ENCODE peak calls at places on chromosomes 4 and X, in ten cellular contexts. Q is ovary; S is CD8-positive, alpha-beta T cell; R is mammary epithelial cell; Z is breast epithelium; L is fibroblast of lung; H is aorta; O is tibial artery; I is lower lobe of right lung; G is GM23338. A is an unnamed sample. For H3K36me3, the result is how much of the 10 kb centered on the place peaks cover.

GRCh38 chr4:60314367-60314766 is 885.8 kb upstream of the ADGRL3 start:
- DNase-seq in O (no peak), L (peak), R (no peak), Z (no peak), S (no peak), Q (no peak), I (no peak), H (no peak), G (peak), A (no peak)

GRCh38 chr4:4839471-4839810 is 20.0 kb upstream of the MSX1 start:
- DNase-seq in H (no peak), R (no peak), I (no peak), S (no peak), O (no peak), Z (no peak), L (no peak), Q (no peak), G (no peak), A (no peak)

GRCh38 chr4:79958511-79959264 is 114.3 kb downstream of the ANTXR2 start:
- DNase-seq in R (no peak), G (no peak), Q (no peak), H (no peak), L (no peak), S (no peak), Z (no peak), O (no peak), I (no peak), A (no peak)

GRCh38 chrX:122771933-122772332 is 412.1 kb upstream of the GRIA3 start:
- DNase-seq in R (no peak), Q (no peak), O (no peak), S (no peak), G (no peak), H (no peak), Z (no peak), L (no peak), I (no peak), A (no peak)

GRCh38 chr4:53478671-53479456 is 101.4 kb downstream of the FIP1L1 start:
- DNase-seq in R (peak), Z (no peak), O (no peak), S (no peak), L (peak), G (no peak), Q (no peak), I (no peak), H (peak), A (peak)

GRCh38 chrX:54540289-54540688 is 10.3 kb downstream of the GNL3L start:
- DNase-seq in Z (no peak), Q (no peak), I (no peak), G (peak), R (no peak), O (no peak), H (no peak), L (peak), S (no peak), A (peak)

GRCh38 chr4:182206266-182206665 is 36.9 kb upstream of the TENM3 start:
- DNase-seq in Q (no peak), R (no peak), Z (no peak), H (no peak), G (peak), O (no peak), S (no peak), I (no peak), L (no peak), A (no peak)

GRCh38 chr4:95601342-95601741 is 52.6 kb upstream of the UNC5C start:
- DNase-seq in Q (no peak), I (no peak), H (no peak), Z (no peak), S (no peak), O (no peak), R (no peak), G (no peak), L (no peak), A (no peak)

GRCh38 chr4:186839122-186840037 is 115.7 kb upstream of the FAT1 start:
- DNase-seq in H (peak), S (no peak), O (peak), R (peak), I (no peak), L (peak), Q (peak), Z (no peak), G (no peak), A (peak)

GRCh38 chr4:186840771-186841301 is 117.2 kb upstream of the FAT1 start:
- DNase-seq in G (no peak), O (peak), Q (peak), L (no peak), Z (no peak), H (peak), R (no peak), S (no peak), I (no peak), A (peak)

GRCh38 chr4:186844059-186844681 is 120.5 kb upstream of the FAT1 start:
- DNase-seq in I (no peak), L (peak), Q (no peak), O (peak), Z (no peak), R (no peak), H (no peak), G (no peak), S (no peak), A (peak)

GRCh38 chr4:186838295-186838694 is 114.6 kb upstream of the FAT1 start:
- DNase-seq in I (no peak), G (no peak), S (no peak), O (no peak), R (no peak), L (no peak), Q (no peak), H (no peak), Z (no peak), A (no peak)

GRCh38 chr4:186840222-186840701 is 116.6 kb upstream of the FAT1 start:
- DNase-seq in G (no peak), O (peak), Z (no peak), S (no peak), R (no peak), L (peak), H (peak), Q (peak), I (no peak), A (peak)
- H3K4me3 ChIP-seq in G (no peak), O (peak), Z (peak), S (no peak), R (no peak), L (peak), H (no peak), Q (no peak), I (peak), A (peak)

GRCh38 chrX:25130619-25131018 is 114.9 kb upstream of the ARX start:
- DNase-seq in L (no peak), O (no peak), S (no peak), Q (no peak), R (no peak), I (no peak), H (no peak), G (peak), Z (no peak), A (no peak)
- H3K36me3 ChIP-seq in L (under half), O (under half), S (under half), Q (under half), R (under half), I (under half), H (under half), G (under half), Z (under half), A (under half)

DNA sequence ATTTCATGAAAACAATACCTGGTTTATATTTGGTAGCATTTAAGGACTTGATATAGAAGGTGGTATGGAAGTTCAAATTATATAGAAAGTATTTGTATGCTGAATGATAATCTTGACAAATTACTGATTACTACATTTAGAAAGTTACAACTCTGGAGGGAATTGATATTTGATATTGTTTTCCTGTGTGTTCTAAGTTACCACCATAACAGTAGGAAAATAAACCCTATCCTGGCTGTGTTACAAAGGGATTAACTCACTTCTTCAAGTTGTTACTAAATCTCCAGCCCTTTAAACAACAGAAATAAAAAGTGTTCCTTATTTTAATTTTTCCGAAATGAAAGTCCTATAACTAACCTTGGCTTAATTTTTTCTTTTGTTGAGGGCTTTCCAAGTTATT is 36.6 kb downstream of the FHL1 start:
- DNase-seq in Q (no peak), I (no peak), L (no peak), Z (no peak), G (no peak), O (no peak), H (no peak), R (no peak), S (no peak), A (no peak)
- H3K4me3 ChIP-seq in Q (no peak), I (no peak), L (no peak), Z (no peak), G (no peak), O (no peak), H (no peak), R (no peak), S (no peak), A (no peak)

GRCh38 chrX:46577116-46578005 is 3.8 kb downstream of the CHST7 start:
- DNase-seq in Z (no peak), H (no peak), G (no peak), S (no peak), L (peak), O (no peak), R (peak), I (no peak), Q (no peak), A (no peak)
- H3K36me3 ChIP-seq in Z (under half), H (under half), G (under half), S (under half), L (under half), O (under half), R (under half), I (under half), Q (under half), A (under half)

GRCh38 chr4:40193578-40193977 is 3.3 kb upstream of the RHOH start:
- DNase-seq in L (no peak), Z (no peak), G (no peak), S (no peak), Q (no peak), O (no peak), I (no peak), R (no peak), H (no peak), A (no peak)
- H3K4me3 ChIP-seq in L (no peak), Z (no peak), G (no peak), S (peak), Q (no peak), O (no peak), I (no peak), R (no peak), H (no peak), A (no peak)

A was measured in MG63.